ENCODE peak calls at places on chromosomes 11 and 22, in four cellular contexts. One of them, this sample, is unnamed.

GRCh38 chr22:23285734-23286133 is 105.4 kb downstream of the BCR start:
- DNase-seq in stomach: no peak
- DNase-seq in progenitor cell of endocrine pancreas: no peak
- DNase-seq in HepG2: no peak
- DNase-seq in this sample: no peak

GRCh38 chr22:38305481-38306448 is 11.5 kb downstream of the CSNK1E start:
- DNase-seq in progenitor cell of endocrine pancreas: no peak
- DNase-seq in stomach: no peak
- DNase-seq in HepG2: no peak
- DNase-seq in this sample: no peak

GRCh38 chr11:26580929-26581328 is 8.9 kb upstream of the MUC15 start:
- DNase-seq in stomach: no peak
- DNase-seq in progenitor cell of endocrine pancreas: no peak
- DNase-seq in HepG2: no peak
- DNase-seq in this sample: no peak

GRCh38 chr11:107592256-107592655 is 1.3 kb downstream of the ELMOD1 start:
- DNase-seq in progenitor cell of endocrine pancreas: no peak
- DNase-seq in HepG2: no peak
- DNase-seq in stomach: no peak
- DNase-seq in this sample: no peak

GRCh38 chr11:68946416-68947090 is 34.2 kb downstream of the MRGPRD start:
- DNase-seq in stomach: no peak
- DNase-seq in HepG2: no peak
- DNase-seq in progenitor cell of endocrine pancreas: no peak
- DNase-seq in this sample: no peak

GRCh38 chr11:21817677-21818076 is 375.2 kb upstream of the ANO5 start:
- DNase-seq in stomach: no peak
- DNase-seq in progenitor cell of endocrine pancreas: no peak
- DNase-seq in HepG2: no peak
- DNase-seq in this sample: no peak

GRCh38 chr11:65418431-65418680 is 4.2 kb upstream of the NEAT1 start:
- DNase-seq in stomach: no peak
- DNase-seq in progenitor cell of endocrine pancreas: no peak
- DNase-seq in HepG2: no peak
- DNase-seq in this sample: no peak

GRCh38 chr11:113248702-113249490 is 65.5 kb upstream of the TTC12 start:
- DNase-seq in stomach: no peak
- DNase-seq in HepG2: no peak
- DNase-seq in progenitor cell of endocrine pancreas: no peak
- DNase-seq in this sample: no peak

GRCh38 chr11:8060146-8060719 is 20.8 kb upstream of the TUB start:
- DNase-seq in stomach: peak
- DNase-seq in progenitor cell of endocrine pancreas: no peak
- DNase-seq in HepG2: no peak
- DNase-seq in this sample: peak

GRCh38 chr11:76380161-76380976 is 563 bp downstream of the THAP12 start:
- DNase-seq in HepG2: no peak
- DNase-seq in stomach: no peak
- DNase-seq in progenitor cell of endocrine pancreas: no peak
- DNase-seq in this sample: no peak

GRCh38 chr11:74677131-74677530 is 54.1 kb downstream of the CHRDL2 start:
- DNase-seq in stomach: peak
- DNase-seq in progenitor cell of endocrine pancreas: no peak
- DNase-seq in HepG2: no peak
- DNase-seq in this sample: no peak

GRCh38 chr22:31637938-31638618 is 23.9 kb downstream of the PISD start:
- DNase-seq in HepG2: no peak
- DNase-seq in progenitor cell of endocrine pancreas: no peak
- DNase-seq in stomach: no peak
- DNase-seq in this sample: no peak

GRCh38 chr22:42780070-42780540 is 59.4 kb upstream of the A4GALT start:
- DNase-seq in progenitor cell of endocrine pancreas: peak
- DNase-seq in HepG2: peak
- DNase-seq in stomach: peak
- DNase-seq in this sample: no peak

GRCh38 chr11:94876645-94877445 is 96.5 kb downstream of the CWC15 start:
- DNase-seq in progenitor cell of endocrine pancreas: no peak
- DNase-seq in stomach: no peak
- DNase-seq in HepG2: peak
- DNase-seq in this sample: no peak

GRCh38 chr22:24271406-24271760 is 752 bp downstream of the SPECC1L start:
- DNase-seq in HepG2: no peak
- DNase-seq in progenitor cell of endocrine pancreas: no peak
- DNase-seq in stomach: no peak
- DNase-seq in this sample: no peak

GRCh38 chr22:47022475-47022874 is 260.0 kb downstream of the TBC1D22A start:
- DNase-seq in progenitor cell of endocrine pancreas: no peak
- DNase-seq in HepG2: no peak
- DNase-seq in stomach: no peak
- DNase-seq in this sample: no peak

GRCh38 chr11:128187829-128188228 is 399.5 kb downstream of the ETS1 start:
- DNase-seq in stomach: no peak
- DNase-seq in progenitor cell of endocrine pancreas: no peak
- DNase-seq in HepG2: no peak
- DNase-seq in this sample: no peak

GRCh38 chr11:64021742-64022067 is 14.0 kb upstream of the FLRT1 start:
- DNase-seq in HepG2: no peak
- DNase-seq in progenitor cell of endocrine pancreas: no peak
- DNase-seq in stomach: no peak
- DNase-seq in this sample: no peak

GRCh38 chr22:49508561-49508960 is 319.1 kb downstream of the BRD1 start:
- DNase-seq in stomach: no peak
- DNase-seq in progenitor cell of endocrine pancreas: no peak
- DNase-seq in HepG2: no peak
- DNase-seq in this sample: no peak

GRCh38 chr11:3021125-3021524 is 29.0 kb upstream of the NAP1L4 start:
- DNase-seq in stomach: peak
- DNase-seq in progenitor cell of endocrine pancreas: peak
- DNase-seq in HepG2: peak
- DNase-seq in this sample: no peak

GRCh38 chr11:134236834-134237556 is 12.5 kb downstream of the VPS26B start:
- DNase-seq in progenitor cell of endocrine pancreas: no peak
- DNase-seq in HepG2: no peak
- DNase-seq in stomach: no peak
- DNase-seq in this sample: no peak

GRCh38 chr11:44889266-44889665 is 61.4 kb downstream of the TP53I11 start:
- DNase-seq in stomach: no peak
- DNase-seq in HepG2: no peak
- DNase-seq in progenitor cell of endocrine pancreas: no peak
- DNase-seq in this sample: no peak

GRCh38 chr11:122517403-122518379 is 137.8 kb upstream of the UBASH3B start:
- DNase-seq in stomach: no peak
- DNase-seq in HepG2: no peak
- DNase-seq in progenitor cell of endocrine pancreas: no peak
- DNase-seq in this sample: no peak

GRCh38 chr22:31044262-31044861 is 36.8 kb upstream of the SMTN start:
- DNase-seq in progenitor cell of endocrine pancreas: no peak
- DNase-seq in stomach: peak
- DNase-seq in HepG2: peak
- DNase-seq in this sample: no peak

GRCh38 chr22:39098576-39098975 is 1.5 kb downstream of the APOBEC3H start:
- DNase-seq in stomach: no peak
- DNase-seq in progenitor cell of endocrine pancreas: no peak
- DNase-seq in HepG2: no peak
- DNase-seq in this sample: no peak

GRCh38 chr11:86251285-86251830 is 6.8 kb downstream of the EED start:
- DNase-seq in progenitor cell of endocrine pancreas: no peak
- DNase-seq in HepG2: no peak
- DNase-seq in stomach: no peak
- DNase-seq in this sample: no peak

GRCh38 chr22:44669725-44670027 is 32.3 kb upstream of the PRR5 start:
- DNase-seq in progenitor cell of endocrine pancreas: no peak
- DNase-seq in stomach: no peak
- DNase-seq in HepG2: no peak
- DNase-seq in this sample: peak

GRCh38 chr22:19477321-19478085 is 1.5 kb downstream of the UFD1 start:
- DNase-seq in HepG2: peak
- DNase-seq in progenitor cell of endocrine pancreas: no peak
- DNase-seq in stomach: no peak
- DNase-seq in this sample: no peak

GRCh38 chr11:20672575-20672974 is 3.2 kb downstream of the NELL1 start:
- DNase-seq in HepG2: peak
- DNase-seq in progenitor cell of endocrine pancreas: no peak
- DNase-seq in stomach: no peak
- DNase-seq in this sample: no peak

GRCh38 chr11:1387961-1388762 is 1.6 kb upstream of the BRSK2 start:
- DNase-seq in HepG2: peak
- DNase-seq in progenitor cell of endocrine pancreas: no peak
- DNase-seq in stomach: no peak
- DNase-seq in this sample: peak

GRCh38 chr11:119643878-119644225 is 85.1 kb downstream of the NECTIN1 start:
- DNase-seq in stomach: no peak
- DNase-seq in HepG2: peak
- DNase-seq in progenitor cell of endocrine pancreas: no peak
- DNase-seq in this sample: no peak

GRCh38 chr11:96964661-96965060 is 574.8 kb downstream of the JRKL start:
- DNase-seq in stomach: no peak
- DNase-seq in progenitor cell of endocrine pancreas: no peak
- DNase-seq in HepG2: peak
- DNase-seq in this sample: no peak

GRCh38 chr22:28029962-28030361 is 110.9 kb upstream of the PITPNB start:
- DNase-seq in stomach: no peak
- DNase-seq in HepG2: no peak
- DNase-seq in progenitor cell of endocrine pancreas: no peak
- DNase-seq in this sample: no peak

GRCh38 chr11:83241291-83241946 is 44.7 kb downstream of the CCDC90B start:
- DNase-seq in progenitor cell of endocrine pancreas: peak
- DNase-seq in HepG2: peak
- DNase-seq in stomach: peak
- DNase-seq in this sample: no peak

GRCh38 chr11:69867076-69868002 is 48.1 kb upstream of the FGF3 start:
- DNase-seq in stomach: no peak
- DNase-seq in progenitor cell of endocrine pancreas: no peak
- DNase-seq in HepG2: no peak
- DNase-seq in this sample: no peak

GRCh38 chr11:119318240-119319135 is 1.6 kb upstream of the MCAM start:
- DNase-seq in stomach: no peak
- DNase-seq in HepG2: peak
- DNase-seq in progenitor cell of endocrine pancreas: no peak
- DNase-seq in this sample: no peak

GRCh38 chr11:118889796-118890195 is 6.1 kb downstream of the CXCR5 start:
- DNase-seq in HepG2: no peak
- DNase-seq in stomach: no peak
- DNase-seq in progenitor cell of endocrine pancreas: no peak
- DNase-seq in this sample: no peak

GRCh38 chr11:62747475-62748160 is 6.3 kb downstream of the ZBTB3 start:
- DNase-seq in progenitor cell of endocrine pancreas: no peak
- DNase-seq in HepG2: no peak
- DNase-seq in stomach: no peak
- DNase-seq in this sample: no peak

GRCh38 chr22:19631899-19632670 is 82.2 kb upstream of the SEPTIN5 start:
- DNase-seq in stomach: no peak
- DNase-seq in HepG2: peak
- DNase-seq in progenitor cell of endocrine pancreas: no peak
- DNase-seq in this sample: no peak

This sample was measured in H1.